ENCODE peak calls at places on chromosomes 4 and X, in nine cellular contexts. Z is HCT116, A is SK-N-SH, D is GM23338, T is GM23248, V is OCI-LY7, K is PC-3, H is neural progenitor cell, M is MM.1S. S is an unnamed sample. For H3K4me1, the result is how much of the 10 kb centered on the place peaks cover.

GRCh38 chrX:39855748-39856129 is 242.0 kb downstream of the BCOR start:
- DNase-seq in Z (peak), A (no peak), D (peak), K (peak), M (peak), T (peak), H (no peak), V (peak), S (peak)

GRCh38 chr4:123819362-123820035 is 422.9 kb downstream of the SPRY1 start:
- DNase-seq in Z (no peak), H (no peak), V (no peak), D (no peak), K (peak), M (no peak), T (peak), A (no peak), S (no peak)

GRCh38 chrX:66632473-66632872 is 6.4 kb downstream of the EDA2R start:
- DNase-seq in T (peak), D (no peak), H (no peak), Z (no peak), K (no peak), M (no peak), V (no peak), A (no peak), S (no peak)

GRCh38 chrX:19879181-19879580 is 8.2 kb downstream of the SH3KBP1 start:
- DNase-seq in T (no peak), K (no peak), H (no peak), V (no peak), M (no peak), Z (no peak), A (no peak), D (peak), S (no peak)

GRCh38 chr4:37510626-37511025 is 175.6 kb downstream of the RELL1 start:
- DNase-seq in H (no peak), M (no peak), Z (no peak), T (no peak), K (no peak), V (no peak), A (no peak), D (no peak), S (no peak)

GRCh38 chrX:40097101-40097491 is 662 bp downstream of the BCOR start:
- DNase-seq in D (no peak), K (no peak), V (no peak), Z (no peak), A (peak), T (peak), M (no peak), H (no peak), S (no peak)

GRCh38 chrX:6095469-6095868 is 133.2 kb downstream of the NLGN4X start:
- DNase-seq in V (no peak), Z (no peak), M (no peak), T (no peak), K (peak), A (peak), D (peak), H (peak), S (no peak)

GRCh38 chrX:53223955-53224859 is 800 bp downstream of the KDM5C start:
- DNase-seq in M (no peak), D (peak), T (peak), V (peak), K (peak), Z (peak), A (peak), H (peak), S (peak)

GRCh38 chr4:40552536-40552935 is 77.1 kb downstream of the RBM47 start:
- DNase-seq in T (no peak), Z (no peak), D (peak), M (no peak), V (no peak), H (no peak), A (no peak), K (peak), S (no peak)

GRCh38 chr4:96102541-96103018 is 262.7 kb downstream of the PDHA2 start:
- DNase-seq in K (peak), D (no peak), A (no peak), V (no peak), M (no peak), H (no peak), T (no peak), Z (no peak), S (no peak)

GRCh38 chr4:13559414-13559813 is 15.1 kb upstream of the NKX3-2 start:
- DNase-seq in H (no peak), Z (no peak), T (peak), A (no peak), K (peak), M (no peak), D (peak), V (no peak), S (no peak)

GRCh38 chr4:1472148-1472797 is 66.0 kb upstream of the NKX1-1 start:
- DNase-seq in V (no peak), K (no peak), T (no peak), M (no peak), D (peak), Z (no peak), H (no peak), A (peak), S (no peak)

GRCh38 chr4:1470393-1470670 is 64.1 kb upstream of the NKX1-1 start:
- DNase-seq in K (no peak), Z (no peak), H (no peak), A (peak), V (no peak), M (no peak), T (no peak), D (no peak), S (no peak)

GRCh38 chr4:1472911-1473518 is 66.8 kb upstream of the NKX1-1 start:
- DNase-seq in D (no peak), T (no peak), K (no peak), V (no peak), M (no peak), H (no peak), Z (no peak), A (peak), S (no peak)

GRCh38 chr4:1470816-1471442 is 64.7 kb upstream of the NKX1-1 start:
- DNase-seq in A (peak), V (no peak), D (no peak), M (no peak), Z (no peak), K (no peak), T (no peak), H (no peak), S (no peak)

DNA sequence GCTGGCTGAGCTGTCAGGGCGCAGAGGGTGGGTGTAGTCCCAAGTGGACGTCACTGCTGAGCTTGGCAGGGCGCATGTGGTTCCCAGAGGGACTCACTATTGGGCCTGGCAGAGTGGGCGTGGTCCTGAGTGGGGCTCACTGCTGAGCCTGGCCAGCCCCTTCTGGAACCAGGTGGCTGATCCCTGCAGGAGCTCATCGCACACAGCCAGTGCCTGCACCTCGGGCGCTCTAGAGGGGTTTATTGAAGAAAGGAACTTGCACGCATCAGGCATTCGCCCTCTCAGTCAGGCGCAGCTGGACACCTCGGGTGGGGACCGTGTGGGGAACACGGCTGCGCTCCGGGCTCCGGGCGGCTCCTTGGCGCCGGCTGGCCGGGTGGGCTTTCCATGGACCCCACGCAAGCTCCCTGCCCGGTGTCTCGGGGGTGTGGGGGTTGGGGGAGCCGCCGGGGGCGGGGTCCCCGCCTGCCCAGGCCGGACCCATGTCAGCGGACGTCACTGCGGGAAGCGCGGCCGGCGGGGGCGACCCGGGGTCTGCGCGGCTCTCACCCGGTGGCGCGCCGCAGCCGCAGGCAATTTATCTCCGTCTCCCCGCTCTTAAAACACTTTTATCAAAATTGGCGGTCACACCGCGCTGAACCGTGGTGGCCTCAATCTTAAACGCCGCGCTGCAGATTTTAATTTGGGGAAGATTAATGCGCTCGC is 65.4 kb upstream of the NKX1-1 start:
- DNase-seq in M (no peak), K (no peak), V (no peak), H (no peak), D (no peak), T (peak), Z (no peak), A (peak), S (no peak)
- TF ChIP-seq EZH2phosphoT487 in M (no peak), K (no peak), V (no peak), H (no peak), D (no peak), T (no peak), Z (no peak), A (no peak), S (no peak)

GRCh38 chr4:145480257-145480656 is 1.4 kb upstream of the SMAD1 start:
- DNase-seq in D (no peak), V (peak), T (peak), Z (no peak), M (no peak), A (no peak), K (peak), H (no peak), S (no peak)
- H3K4me3 ChIP-seq in D (no peak), V (peak), T (no peak), Z (no peak), M (no peak), A (no peak), K (no peak), H (no peak), S (no peak)

DNA sequence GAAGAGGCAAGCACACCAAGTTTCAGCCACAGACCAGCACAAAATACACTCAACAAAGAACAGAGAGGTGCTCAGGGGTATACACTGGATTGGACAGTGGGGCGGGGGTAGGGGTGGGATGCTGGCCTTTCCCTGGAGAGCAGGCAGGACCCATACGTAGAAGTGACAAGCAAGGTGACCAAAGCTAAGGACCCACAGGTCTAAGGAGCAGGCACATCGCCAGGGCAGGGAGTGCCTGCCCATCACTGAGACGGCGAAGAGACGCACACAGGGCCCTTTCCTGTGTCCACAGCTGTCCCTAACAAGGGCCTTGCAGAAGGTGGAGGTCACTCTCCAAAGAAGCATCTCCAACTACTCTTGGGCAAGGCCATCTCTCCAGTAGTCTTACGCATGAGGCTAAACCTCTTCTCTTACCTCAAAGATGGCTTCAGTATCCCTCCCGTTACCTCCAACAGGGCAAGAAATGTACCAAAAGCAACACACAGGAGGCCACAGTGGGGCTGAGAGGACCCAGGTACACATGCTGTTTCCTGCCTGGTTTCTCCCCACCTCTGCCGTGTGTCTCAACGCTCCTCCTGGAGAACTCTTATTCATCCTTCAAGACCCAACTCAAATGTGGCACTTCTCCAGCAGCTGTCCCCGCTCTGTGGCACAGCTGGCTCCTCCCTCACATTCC is 6.5 kb downstream of the WDR1 start:
- DNase-seq in T (no peak), V (no peak), K (no peak), H (no peak), M (no peak), Z (no peak), D (peak), A (no peak), S (no peak)
- H3K4me1 ChIP-seq in T (half or more), V (under half), K (half or more), H (under half), M (half or more), Z (half or more), D (under half), A (under half), S (under half)

DNA sequence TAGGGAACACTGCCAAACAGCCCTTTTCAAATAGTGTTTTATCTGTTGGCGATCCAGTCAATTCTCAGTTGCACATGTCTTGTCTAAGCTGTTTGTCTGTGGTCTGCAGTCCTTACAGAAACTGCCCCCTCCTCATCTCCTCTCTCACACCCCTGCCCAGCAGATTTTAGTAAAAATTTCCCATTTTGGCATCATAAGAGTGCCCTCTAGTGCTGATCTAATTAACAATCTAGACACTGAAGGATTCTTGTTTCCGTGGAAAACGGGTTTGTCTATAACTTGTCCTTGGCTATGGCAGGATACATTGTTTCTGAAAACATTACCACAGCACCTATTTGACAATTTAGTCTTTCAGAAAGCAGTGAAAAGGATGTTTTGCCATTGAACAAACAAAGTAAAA is 227.2 kb upstream of the MBNL3 start:
- DNase-seq in K (peak), M (no peak), Z (no peak), A (peak), H (peak), V (no peak), T (peak), D (peak), S (no peak)
- TF ChIP-seq EZH2phosphoT487 in K (no peak), M (no peak), Z (no peak), A (no peak), H (no peak), V (no peak), T (no peak), D (no peak), S (no peak)

S was measured in hepatocyte.